ENCODE peak calls at places on chromosomes 1 and 21, in six cellular contexts. O is activated T-cell treated with anti-CD3 and anti-CD28 coated beads, Interleukin-2, amount 50 U/mL, for 72 hours; U is renal cortical epithelial cell; X is effector CD4-positive, alpha-beta T cell; H is AML-193; E is nephron progenitor cell. J is an unnamed sample.

GRCh38 chr1:32204943-32205361 is 519 bp upstream of the IQCC start:
- DNase-seq in O (no peak), H (no peak), E (no peak), U (no peak), X (no peak), J (no peak)

GRCh38 chr1:61504305-61504704 is 220.6 kb downstream of the TM2D1 start:
- DNase-seq in X (no peak), E (no peak), H (no peak), O (no peak), U (no peak), J (no peak)

GRCh38 chr1:225814381-225814780 is 4.5 kb downstream of the EPHX1 start:
- DNase-seq in X (no peak), H (no peak), U (no peak), O (no peak), E (no peak), J (no peak)

GRCh38 chr21:37878946-37879660 is 37.2 kb downstream of the KCNJ6 start:
- DNase-seq in E (no peak), X (no peak), H (no peak), U (peak; percentile 81), O (no peak), J (no peak)

GRCh38 chr21:37367758-37368535 is 1.4 kb downstream of the DYRK1A start:
- DNase-seq in X (peak; percentile 21), H (no peak), E (peak; percentile 37), O (peak; percentile 50), U (peak; percentile 18), J (peak; percentile 19)

GRCh38 chr1:246728311-246728710 is 4.1 kb downstream of the SCCPDH start:
- DNase-seq in U (peak; percentile 72), X (no peak), H (no peak), E (no peak), O (no peak), J (no peak)

GRCh38 chr1:114092118-114092517 is 61.6 kb downstream of the SYT6 start:
- DNase-seq in E (no peak), U (no peak), H (no peak), O (no peak), X (no peak), J (no peak)

GRCh38 chr1:2555634-2556276 is 416 bp upstream of the TNFRSF14 start:
- DNase-seq in U (peak; percentile 29), X (peak; percentile 68), E (no peak), O (peak; percentile 85), H (peak; percentile 75), J (peak; percentile 70)

GRCh38 chr1:8880068-8880676 is 1.7 kb upstream of the ENO1 start:
- DNase-seq in X (no peak), H (peak; percentile 89), O (peak; percentile 66), E (no peak), U (peak; percentile 96), J (no peak)

GRCh38 chr1:111596499-111596898 is 23.1 kb upstream of the RAP1A start:
- DNase-seq in U (no peak), E (no peak), H (no peak), O (peak; percentile 74), X (peak; percentile 50), J (peak; percentile 65)

GRCh38 chr21:19322360-19322759 is 918.8 kb upstream of the TMPRSS15 start:
- DNase-seq in H (no peak), E (no peak), O (no peak), U (no peak), X (no peak), J (no peak)

GRCh38 chr1:17475729-17476128 is 36.3 kb upstream of the RCC2 start:
- DNase-seq in H (no peak), O (peak; percentile 14), E (no peak), X (no peak), U (peak; percentile 79), J (no peak)

GRCh38 chr1:205484985-205485967 is 19.2 kb upstream of the CDK18 start:
- DNase-seq in H (peak; percentile 46), E (peak; percentile 77), X (peak; percentile 57), O (peak; percentile 72), U (peak; percentile 49), J (peak; percentile 75)

GRCh38 chr1:180994262-180994661 is 28.4 kb downstream of the STX6 start:
- DNase-seq in E (no peak), O (peak; percentile 34), H (no peak), X (no peak), U (no peak), J (no peak)

GRCh38 chr1:15011160-15011559 is 142.4 kb upstream of the TMEM51 start:
- DNase-seq in E (no peak), U (no peak), X (no peak), H (no peak), O (no peak), J (no peak)

GRCh38 chr1:54603241-54603640 is 20.1 kb downstream of the FAM151A start:
- DNase-seq in O (no peak), U (no peak), H (no peak), X (no peak), E (no peak), J (no peak)

GRCh38 chr1:192559115-192560006 is 16.2 kb upstream of the RGS1 start:
- DNase-seq in U (peak; percentile 86), E (no peak), O (no peak), X (no peak), H (no peak), J (no peak)

GRCh38 chr1:101259744-101260148 is 22.9 kb downstream of the S1PR1 start:
- DNase-seq in E (no peak), X (no peak), O (no peak), H (peak; percentile 91), U (peak; percentile 94), J (no peak)

GRCh38 chr1:192980856-192981255 is 78.3 kb downstream of the UCHL5 start:
- DNase-seq in H (no peak), O (no peak), U (peak; percentile 50), X (no peak), E (no peak), J (no peak)

GRCh38 chr1:162367772-162368171 is 8.9 kb downstream of the SPATA46 start:
- DNase-seq in E (no peak), H (no peak), U (no peak), X (no peak), O (no peak), J (no peak)

GRCh38 chr1:163203561-163203960 is 845 bp upstream of the RGS5 start:
- DNase-seq in H (no peak), U (no peak), O (no peak), X (no peak), E (no peak), J (no peak)

GRCh38 chr1:202155478-202156021 is 4.9 kb downstream of the PTPN7 start:
- DNase-seq in X (no peak), E (no peak), U (peak; percentile 76), O (no peak), H (no peak), J (no peak)

GRCh38 chr1:194466706-194467105 is 1280.3 kb upstream of the B3GALT2 start:
- DNase-seq in E (no peak), H (no peak), U (no peak), X (no peak), O (no peak), J (no peak)

GRCh38 chr1:29579821-29580425 is 343.6 kb downstream of the PTPRU start:
- DNase-seq in U (peak; percentile 91), H (no peak), O (no peak), X (no peak), E (no peak), J (no peak)

GRCh38 chr1:2313651-2314296 is 77.6 kb downstream of the MORN1 start:
- DNase-seq in X (no peak), O (no peak), U (no peak), H (no peak), E (no peak), J (no peak)

GRCh38 chr1:179598631-179599030 is 7.0 kb downstream of the TDRD5 start:
- DNase-seq in O (no peak), E (no peak), X (no peak), H (peak; percentile 6), U (no peak), J (no peak)

GRCh38 chr1:18886003-18886335 is 16.4 kb downstream of the ALDH4A1 start:
- DNase-seq in E (no peak), X (no peak), U (peak; percentile 82), O (no peak), H (no peak), J (no peak)

GRCh38 chr1:54053745-54054437 is 483 bp downstream of the TCEANC2 start:
- DNase-seq in X (no peak), U (peak; percentile 13), O (peak; percentile 7), E (no peak), H (no peak), J (no peak)

GRCh38 chr1:231334079-231334666 is 3.5 kb downstream of the EXOC8 start:
- DNase-seq in E (no peak), X (no peak), U (no peak), H (no peak), O (no peak), J (no peak)

GRCh38 chr1:112309499-112309898 is 86.5 kb upstream of the CTTNBP2NL start:
- DNase-seq in O (no peak), X (no peak), E (no peak), U (no peak), H (no peak), J (no peak)

GRCh38 chr1:224080082-224080774 is 33.7 kb upstream of the FBXO28 start:
- DNase-seq in X (no peak), O (no peak), H (no peak), U (peak; percentile 44), E (no peak), J (no peak)

J was measured in effector memory CD8-positive, alpha-beta T cell.